ENCODE peak calls at places on chromosomes 3 and 15, in seven cellular contexts. K, Q, L, B, T, D and M are unnamed samples.

GRCh38 chr3:112002458-112002971 is 3.8 kb downstream of the TAGLN3 start:
- DNase-seq in K (no peak), Q (peak), L (no peak), B (no peak), T (no peak), D (no peak), M (no peak)

GRCh38 chr3:105714459-105714858 is 154.4 kb downstream of the CBLB start:
- DNase-seq in K (no peak), Q (no peak), L (no peak), B (no peak), T (no peak), D (no peak), M (no peak)

GRCh38 chr15:93036922-93037321 is 52.1 kb downstream of the RGMA start:
- DNase-seq in K (no peak), Q (no peak), L (no peak), B (no peak), T (no peak), D (no peak), M (no peak)

GRCh38 chr3:156749244-156749643 is 74.9 kb downstream of the TIPARP start:
- DNase-seq in K (no peak), Q (no peak), L (no peak), B (peak), T (no peak), D (no peak), M (peak)

GRCh38 chr15:67511606-67512005 is 9.3 kb upstream of the C15orf61 start:
- DNase-seq in K (no peak), Q (no peak), L (no peak), B (no peak), T (no peak), D (no peak), M (no peak)

GRCh38 chr15:99180287-99180962 is 69.0 kb downstream of the TTC23 start:
- DNase-seq in K (no peak), Q (no peak), L (no peak), B (no peak), T (no peak), D (no peak), M (no peak)

GRCh38 chr3:195425849-195426248 is 17.0 kb downstream of the ACAP2 start:
- DNase-seq in K (no peak), Q (no peak), L (peak), B (no peak), T (no peak), D (no peak), M (no peak)

GRCh38 chr3:156433910-156434309 is 121.0 kb downstream of the SSR3 start:
- DNase-seq in K (no peak), Q (peak), L (peak), B (no peak), T (no peak), D (no peak), M (no peak)

GRCh38 chr15:100572362-100572983 is 29.5 kb downstream of the LINS1 start:
- DNase-seq in K (no peak), Q (no peak), L (no peak), B (no peak), T (no peak), D (no peak), M (no peak)

GRCh38 chr3:102225407-102226132 is 209.2 kb upstream of the ZPLD1 start:
- DNase-seq in K (no peak), Q (peak), L (no peak), B (no peak), T (no peak), D (no peak), M (no peak)

GRCh38 chr3:141447391-141447790 is 39.4 kb upstream of the RASA2 start:
- DNase-seq in K (no peak), Q (no peak), L (peak), B (no peak), T (no peak), D (no peak), M (no peak)

DNA sequence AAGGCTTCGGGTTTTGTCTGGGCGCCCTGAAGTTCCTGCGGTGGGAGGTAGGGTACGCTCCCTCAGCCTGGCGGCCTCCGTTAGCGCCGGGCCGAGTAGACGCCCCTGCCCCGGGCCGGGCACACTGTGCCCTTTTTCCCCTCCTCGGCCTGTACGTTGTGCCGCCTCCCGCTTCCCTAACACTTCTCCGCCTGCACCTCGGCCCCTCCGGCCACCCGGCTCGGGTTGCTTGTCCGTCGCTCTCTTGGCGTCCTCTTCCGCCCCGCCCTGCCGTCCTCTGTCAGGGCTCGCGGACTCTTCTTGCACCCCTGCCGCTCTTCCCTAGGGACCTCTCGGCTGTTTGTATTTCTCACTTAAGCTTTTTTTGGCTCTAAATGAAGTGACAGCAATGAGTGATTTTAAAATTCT is 384 bp downstream of the KNL1 start:
- DNase-seq in K (peak), Q (no peak), L (peak), B (peak), T (no peak), D (no peak), M (peak)
- TF ChIP-seq CTCF in K (no peak), Q (peak), L (peak), B (no peak), T (no peak), D (peak), M (no peak)

DNA sequence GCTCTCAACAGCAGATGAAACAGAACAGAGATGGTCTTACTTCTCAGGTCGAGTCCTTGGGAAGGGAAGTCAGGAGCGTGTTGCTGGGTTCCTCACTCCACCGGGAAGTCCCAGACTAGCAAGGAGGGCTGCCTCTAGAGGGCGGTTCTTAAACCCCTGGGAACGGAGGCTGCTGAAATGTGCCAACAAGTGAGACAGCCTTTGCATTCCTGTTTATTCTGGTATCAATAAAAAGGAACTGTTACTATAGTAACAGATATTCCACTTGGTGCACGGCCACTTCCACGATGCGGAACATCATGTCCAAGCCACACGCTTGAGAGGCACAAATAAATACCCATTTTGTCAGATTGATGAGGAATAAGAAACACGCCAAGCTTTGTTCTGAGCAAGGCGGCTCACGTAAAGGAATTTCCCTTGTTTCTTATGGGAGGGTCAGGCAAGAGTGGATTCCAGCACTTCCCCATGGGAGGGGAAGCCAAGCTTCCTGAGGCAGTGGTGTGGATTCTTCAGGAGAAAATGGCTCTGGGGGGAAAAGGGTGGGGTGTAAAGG is at the start of gene FAM107A:
- DNase-seq in K (no peak), Q (peak), L (no peak), B (no peak), T (no peak), D (no peak), M (no peak)
- TF ChIP-seq CTCF in K (no peak), Q (peak), L (no peak), B (no peak), T (no peak), D (no peak), M (no peak)

DNA sequence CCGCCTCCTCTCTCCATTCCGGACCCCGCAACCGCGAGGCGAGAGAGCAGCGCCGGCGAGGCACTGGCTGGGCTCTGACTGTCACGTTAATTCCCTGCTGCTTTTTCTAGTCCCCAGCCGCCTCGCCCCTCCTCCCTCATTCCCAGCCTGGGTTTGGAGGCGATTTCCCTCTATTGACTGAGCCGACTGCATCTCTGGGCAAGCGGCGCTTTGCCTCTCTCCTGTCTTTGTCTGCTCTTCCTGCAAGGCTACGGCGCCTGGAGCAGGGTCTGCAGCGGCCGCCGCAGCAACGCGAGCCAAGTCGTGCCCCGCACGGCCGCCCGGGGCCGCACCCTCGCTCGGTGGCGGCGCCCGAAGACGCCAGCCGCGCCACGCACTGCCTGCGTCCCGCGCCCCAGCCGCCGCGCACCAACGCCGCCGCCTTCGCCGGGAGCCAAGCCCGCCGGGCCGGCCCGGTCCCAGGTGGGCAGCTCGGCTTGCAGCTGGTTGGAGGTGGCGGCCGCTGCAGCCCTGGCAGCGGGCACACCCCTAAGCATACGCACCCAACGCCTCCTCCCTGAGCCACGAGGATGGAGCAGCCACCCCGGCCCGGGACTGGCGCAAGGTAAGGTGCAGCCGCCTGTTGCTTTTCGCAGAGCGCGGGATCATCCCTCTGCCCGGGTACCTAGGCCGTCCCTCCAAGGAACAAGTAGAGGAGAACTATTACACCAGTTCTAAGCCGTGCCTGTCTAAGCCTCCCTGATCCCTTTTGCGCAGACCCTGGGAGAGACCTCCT is at the start of gene LRRC3B:
- DNase-seq in K (peak), Q (peak), L (no peak), B (peak), T (no peak), D (peak), M (peak)
- TF ChIP-seq CTCF in K (peak), Q (no peak), L (no peak), B (no peak), T (no peak), D (peak), M (no peak)

GRCh38 chr3:148400754-148401153 is 296.9 kb upstream of the AGTR1 start:
- DNase-seq in K (no peak), Q (no peak), L (no peak), B (no peak), T (no peak), D (no peak), M (no peak)
- TF ChIP-seq CTCF in K (no peak), Q (no peak), L (no peak), B (no peak), T (no peak), D (no peak), M (no peak)

GRCh38 chr15:84034831-84035753 is 200.5 kb upstream of the GOLGA6L4 start:
- DNase-seq in K (no peak), Q (peak), L (no peak), B (no peak), T (no peak), D (no peak), M (no peak)
- TF ChIP-seq CTCF in K (peak), Q (peak), L (peak), B (peak), T (no peak), D (peak), M (peak)

GRCh38 chr3:171640520-171641412 is 169.5 kb downstream of the PLD1 start:
- DNase-seq in K (no peak), Q (peak), L (no peak), B (no peak), T (no peak), D (no peak), M (peak)
- TF ChIP-seq CTCF in K (no peak), Q (peak), L (peak), B (no peak), T (no peak), D (peak), M (no peak)

DNA sequence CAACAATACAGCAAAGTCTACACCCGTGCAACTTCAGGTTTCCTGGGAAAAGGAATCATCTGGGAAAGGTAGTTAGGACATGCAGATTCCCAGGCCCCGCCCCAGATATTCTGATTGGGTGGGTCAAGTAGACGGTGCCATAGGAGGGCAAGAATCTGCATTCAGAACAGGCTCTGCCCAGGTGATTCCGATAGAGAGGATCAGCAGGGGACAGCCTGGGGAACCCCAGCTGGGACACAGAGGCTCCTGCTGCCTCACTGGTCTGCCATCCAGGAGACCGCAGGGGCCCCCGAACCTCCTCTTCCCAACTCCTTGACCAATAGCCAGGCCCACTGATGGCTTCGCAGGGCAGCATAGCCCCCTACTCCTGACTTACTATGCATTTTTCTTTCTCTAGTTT is 243.4 kb downstream of the VPS13C start:
- DNase-seq in K (no peak), Q (no peak), L (no peak), B (no peak), T (no peak), D (no peak), M (no peak)
- TF ChIP-seq CTCF in K (no peak), Q (no peak), L (no peak), B (no peak), T (no peak), D (no peak), M (no peak)